ENCODE peak calls at places on chromosomes 4 and X, in nine cellular contexts. D is K562, U is suprapubic skin, V is endothelial cell of umbilical vein, H is HCT116, K is stomach, P is upper lobe of left lung, N is GM12878, M is breast epithelium. C is an unnamed sample. For H3K9me3, the result is how much of the 10 kb centered on the place peaks cover.

GRCh38 chr4:114028071-114028470 is 48.6 kb upstream of the ARSJ start:
- DNase-seq in D (no peak), U (no peak), V (peak), H (no peak), K (no peak), P (no peak), N (no peak), M (no peak), C (no peak)

GRCh38 chr4:79875500-79875899 is 197.5 kb downstream of the ANTXR2 start:
- DNase-seq in D (no peak), U (no peak), V (no peak), H (no peak), K (no peak), P (no peak), N (no peak), M (no peak), C (no peak)

GRCh38 chrX:151713859-151714258 is 2.0 kb upstream of the FATE1 start:
- DNase-seq in D (peak), U (no peak), V (no peak), H (peak), K (no peak), P (no peak), N (no peak), M (no peak), C (no peak)

GRCh38 chr4:26161030-26161824 is 159.6 kb upstream of the RBPJ start:
- DNase-seq in D (no peak), U (no peak), V (no peak), H (no peak), K (no peak), P (no peak), N (no peak), M (no peak), C (no peak)

GRCh38 chrX:103656623-103657022 is 27.8 kb downstream of the TCEAL1 start:
- DNase-seq in D (no peak), U (no peak), V (peak), H (peak), K (no peak), P (no peak), N (no peak), M (no peak), C (no peak)

GRCh38 chr4:52312722-52313121 is 261.6 kb downstream of the SPATA18 start:
- DNase-seq in D (no peak), U (no peak), V (no peak), H (peak), K (no peak), P (no peak), N (no peak), M (no peak), C (no peak)

GRCh38 chr4:182111586-182111985 is 131.6 kb upstream of the TENM3 start:
- DNase-seq in D (no peak), U (no peak), V (no peak), H (no peak), K (no peak), P (no peak), N (no peak), M (no peak), C (no peak)

GRCh38 chr4:44661940-44662622 is 10.7 kb upstream of the YIPF7 start:
- DNase-seq in D (no peak), U (no peak), V (no peak), H (no peak), K (no peak), P (no peak), N (no peak), M (no peak), C (no peak)

GRCh38 chr4:107751670-107752069 is 31.6 kb upstream of the PAPSS1 start:
- DNase-seq in D (no peak), U (no peak), V (no peak), H (no peak), K (no peak), P (no peak), N (no peak), M (no peak), C (no peak)

GRCh38 chr4:10013722-10014121 is 7.6 kb downstream of the SLC2A9 start:
- DNase-seq in D (peak), U (no peak), V (peak), H (peak), K (peak), P (peak), N (no peak), M (no peak), C (no peak)

GRCh38 chrX:134636859-134637258 is 21.4 kb downstream of the PLAC1 start:
- DNase-seq in D (no peak), U (no peak), V (no peak), H (no peak), K (no peak), P (no peak), N (no peak), M (no peak), C (no peak)

GRCh38 chr4:8372506-8373070 is 67.9 kb downstream of the ACOX3 start:
- DNase-seq in D (no peak), U (no peak), V (no peak), H (no peak), K (no peak), P (no peak), N (no peak), M (no peak), C (no peak)

GRCh38 chrX:150017868-150018267 is 79.6 kb upstream of the EOLA2 start:
- DNase-seq in D (no peak), U (no peak), V (no peak), H (no peak), K (no peak), P (no peak), N (no peak), M (no peak), C (no peak)

GRCh38 chr4:110589297-110589696 is 33.6 kb downstream of the PITX2 start:
- DNase-seq in D (no peak), U (no peak), V (peak), H (no peak), K (no peak), P (no peak), N (no peak), M (no peak), C (no peak)

GRCh38 chr4:109332926-109333464 is 30.5 kb upstream of the COL25A1 start:
- DNase-seq in D (peak), U (no peak), V (no peak), H (no peak), K (no peak), P (no peak), N (no peak), M (no peak), C (no peak)

GRCh38 chr4:6262847-6263487 is 6.7 kb upstream of the WFS1 start:
- DNase-seq in D (no peak), U (no peak), V (no peak), H (no peak), K (no peak), P (no peak), N (no peak), M (no peak), C (no peak)

GRCh38 chrX:124388562-124388961 is 42.2 kb downstream of the SH2D1A start:
- DNase-seq in D (peak), U (no peak), V (peak), H (peak), K (peak), P (peak), N (no peak), M (no peak), C (no peak)

GRCh38 chrX:49273181-49273727 is 3.7 kb downstream of the PPP1R3F start:
- DNase-seq in D (no peak), U (no peak), V (no peak), H (no peak), K (no peak), P (no peak), N (no peak), M (no peak), C (no peak)

GRCh38 chrX:24515447-24515846 is 50.4 kb downstream of the PDK3 start:
- DNase-seq in D (no peak), U (no peak), V (peak), H (no peak), K (no peak), P (no peak), N (no peak), M (no peak), C (no peak)

GRCh38 chrX:42944381-42944998 is 166.5 kb upstream of the PPP1R2C start:
- DNase-seq in D (no peak), U (no peak), V (no peak), H (no peak), K (no peak), P (no peak), N (no peak), M (no peak), C (no peak)

GRCh38 chr4:8768357-8768999 is 103.2 kb downstream of the HMX1 start:
- DNase-seq in D (no peak), U (peak), V (no peak), H (no peak), K (no peak), P (no peak), N (no peak), M (no peak), C (no peak)

GRCh38 chr4:138455097-138455496 is 212.9 kb upstream of the SLC7A11 start:
- DNase-seq in D (no peak), U (no peak), V (no peak), H (no peak), K (no peak), P (no peak), N (no peak), M (no peak), C (no peak)

GRCh38 chr4:27278615-27279014 is 418.0 kb downstream of the STIM2 start:
- DNase-seq in D (peak), U (no peak), V (no peak), H (no peak), K (no peak), P (no peak), N (no peak), M (no peak), C (no peak)

GRCh38 chr4:73701116-73701515 is 39.3 kb upstream of the CXCL8 start:
- DNase-seq in D (no peak), U (no peak), V (no peak), H (no peak), K (no peak), P (no peak), N (no peak), M (no peak), C (no peak)

GRCh38 chr4:16626945-16627344 is 271.5 kb downstream of the LDB2 start:
- DNase-seq in D (no peak), U (peak), V (peak), H (no peak), K (no peak), P (no peak), N (no peak), M (no peak), C (no peak)

GRCh38 chr4:650951-651883 is 22.9 kb downstream of the ATP5ME start:
- DNase-seq in D (no peak), U (no peak), V (no peak), H (no peak), K (no peak), P (no peak), N (no peak), M (no peak), C (no peak)

GRCh38 chr4:2761035-2761923 is 5.1 kb upstream of the TNIP2 start:
- DNase-seq in D (peak), U (no peak), V (peak), H (no peak), K (peak), P (peak), N (no peak), M (no peak), C (no peak)

GRCh38 chrX:139973290-139973689 is 8.0 kb upstream of the CXorf66 start:
- DNase-seq in D (no peak), U (no peak), V (no peak), H (no peak), K (no peak), P (no peak), N (no peak), M (no peak), C (no peak)

GRCh38 chr4:56435001-56435747 is at the start of gene PPAT:
- DNase-seq in D (peak), U (peak), V (peak), H (peak), K (peak), P (peak), N (peak), M (peak), C (peak)

GRCh38 chr4:17448689-17449088 is 63.2 kb downstream of the QDPR start:
- DNase-seq in D (no peak), U (no peak), V (peak), H (no peak), K (no peak), P (no peak), N (no peak), M (no peak), C (no peak)

GRCh38 chr4:56468097-56468422 is 643 bp downstream of the SRP72 start:
- DNase-seq in D (peak), U (no peak), V (peak), H (peak), K (peak), P (peak), N (peak), M (no peak), C (no peak)

GRCh38 chr4:143207555-143207954 is 22.8 kb downstream of the USP38 start:
- DNase-seq in D (no peak), U (no peak), V (peak), H (no peak), K (no peak), P (no peak), N (no peak), M (no peak), C (no peak)

GRCh38 chr4:8830611-8831200 is 40.9 kb downstream of the HMX1 start:
- DNase-seq in D (no peak), U (peak), V (no peak), H (no peak), K (peak), P (peak), N (no peak), M (no peak), C (no peak)

GRCh38 chrX:46319750-46320149 is 225.5 kb downstream of the ZNF674 start:
- DNase-seq in D (no peak), U (no peak), V (no peak), H (no peak), K (no peak), P (no peak), N (no peak), M (no peak), C (no peak)

GRCh38 chrX:155535866-155536265 is 76.9 kb downstream of the TMLHE start:
- DNase-seq in D (no peak), U (no peak), V (no peak), H (no peak), K (no peak), P (no peak), N (no peak), M (no peak), C (no peak)

GRCh38 chr4:28354874-28355273 is 1494.2 kb downstream of the STIM2 start:
- DNase-seq in D (no peak), U (no peak), V (no peak), H (no peak), K (no peak), P (no peak), N (no peak), M (no peak), C (no peak)

GRCh38 chr4:169384741-169385140 is 114.0 kb upstream of the SH3RF1 start:
- DNase-seq in D (no peak), U (no peak), V (no peak), H (no peak), K (no peak), P (no peak), N (no peak), M (no peak), C (no peak)

GRCh38 chr4:74112399-74113090 is 13.6 kb upstream of the CXCL2 start:
- DNase-seq in D (no peak), U (no peak), V (peak), H (no peak), K (no peak), P (peak), N (no peak), M (peak), C (no peak)

GRCh38 chr4:183444149-183444952 is at the start of gene CDKN2AIP:
- DNase-seq in D (peak), U (peak), V (peak), H (peak), K (peak), P (peak), N (peak), M (peak), C (peak)
- TF ChIP-seq CTCF in D (peak), U (peak), V (no peak), H (no peak), K (no peak), P (no peak), N (peak), M (peak), C (no peak)

GRCh38 chr4:186078977-186079697 is 10.2 kb downstream of the TLR3 start:
- DNase-seq in D (no peak), U (no peak), V (no peak), H (no peak), K (no peak), P (no peak), N (no peak), M (no peak), C (no peak)

GRCh38 chr4:186074189-186074588 is 5.2 kb downstream of the TLR3 start:
- DNase-seq in D (no peak), U (no peak), V (no peak), H (no peak), K (no peak), P (peak), N (no peak), M (no peak), C (no peak)

GRCh38 chr4:186081202-186081807 is 12.3 kb downstream of the TLR3 start:
- DNase-seq in D (no peak), U (no peak), V (peak), H (no peak), K (no peak), P (no peak), N (no peak), M (no peak), C (no peak)

GRCh38 chr4:186079698-186080097 is 10.7 kb downstream of the TLR3 start:
- DNase-seq in D (no peak), U (no peak), V (no peak), H (no peak), K (no peak), P (no peak), N (no peak), M (no peak), C (peak)
- H3K9me3 ChIP-seq in D (under half), U (under half), V (under half), H (under half), K (under half), P (under half), N (under half), M (under half), C (under half)

GRCh38 chr4:77818667-77819408 is at the start of gene CNOT6L:
- DNase-seq in D (peak), U (peak), V (peak), H (peak), K (peak), P (peak), N (no peak), M (peak), C (peak)

GRCh38 chr4:77820836-77821561 is 1.8 kb upstream of the CNOT6L start:
- DNase-seq in D (no peak), U (no peak), V (peak), H (no peak), K (no peak), P (no peak), N (no peak), M (no peak), C (no peak)

GRCh38 chr4:77819836-77820679 is 890 bp upstream of the CNOT6L start:
- DNase-seq in D (peak), U (peak), V (peak), H (peak), K (peak), P (peak), N (peak), M (peak), C (no peak)

GRCh38 chr4:77819409-77819835 is 254 bp upstream of the CNOT6L start:
- DNase-seq in D (peak), U (no peak), V (no peak), H (no peak), K (no peak), P (peak), N (no peak), M (no peak), C (no peak)

DNA sequence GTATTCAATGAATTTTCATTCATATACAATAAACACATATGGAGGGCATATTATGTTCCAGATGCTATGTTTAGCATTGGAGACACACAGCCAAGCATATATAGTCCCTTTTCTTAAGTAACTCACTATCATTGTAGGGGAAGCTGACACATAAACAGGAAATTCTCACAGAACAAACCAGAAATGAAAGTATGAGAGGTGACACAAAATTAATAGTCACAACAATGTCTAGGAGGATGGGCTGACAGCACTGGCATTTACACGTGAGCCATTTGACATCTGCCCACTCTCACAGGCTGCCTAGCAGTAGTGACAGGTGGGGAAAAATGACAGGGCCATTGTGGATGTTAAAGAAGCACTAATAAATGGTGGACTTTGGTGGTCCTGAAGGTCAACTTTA is 2.6 kb upstream of the CNOT6L start:
- DNase-seq in D (no peak), U (no peak), V (peak), H (no peak), K (no peak), P (no peak), N (no peak), M (no peak), C (no peak)
- TF ChIP-seq POLR2AphosphoS5 in D (no peak), U (no peak), V (no peak), H (no peak), K (peak), P (peak), N (no peak), M (no peak), C (peak)

GRCh38 chrX:113947548-113947947 is 636.3 kb upstream of the HTR2C start:
- DNase-seq in D (peak), U (no peak), V (no peak), H (peak), K (no peak), P (no peak), N (no peak), M (no peak), C (no peak)
- TF ChIP-seq CTCF in D (no peak), U (no peak), V (no peak), H (peak), K (no peak), P (no peak), N (no peak), M (no peak), C (no peak)

GRCh38 chrX:13064599-13065143 is 20.3 kb upstream of the FAM9C start:
- DNase-seq in D (no peak), U (no peak), V (no peak), H (no peak), K (no peak), P (no peak), N (no peak), M (no peak), C (no peak)

GRCh38 chrX:13069771-13070410 is 25.5 kb upstream of the FAM9C start:
- DNase-seq in D (no peak), U (no peak), V (peak), H (no peak), K (no peak), P (no peak), N (no peak), M (no peak), C (no peak)

GRCh38 chrX:13068651-13069050 is 24.2 kb upstream of the FAM9C start:
- DNase-seq in D (no peak), U (no peak), V (no peak), H (no peak), K (no peak), P (no peak), N (no peak), M (no peak), C (no peak)

GRCh38 chrX:13067842-13068241 is 23.4 kb upstream of the FAM9C start:
- DNase-seq in D (no peak), U (no peak), V (no peak), H (no peak), K (no peak), P (no peak), N (no peak), M (no peak), C (no peak)

GRCh38 chrX:13066391-13066790 is 22.0 kb upstream of the FAM9C start:
- DNase-seq in D (no peak), U (no peak), V (no peak), H (no peak), K (no peak), P (no peak), N (no peak), M (no peak), C (no peak)
- H3K9me3 ChIP-seq in D (under half), U (under half), V (under half), H (under half), K (under half), P (under half), N (under half), M (under half), C (under half)

DNA sequence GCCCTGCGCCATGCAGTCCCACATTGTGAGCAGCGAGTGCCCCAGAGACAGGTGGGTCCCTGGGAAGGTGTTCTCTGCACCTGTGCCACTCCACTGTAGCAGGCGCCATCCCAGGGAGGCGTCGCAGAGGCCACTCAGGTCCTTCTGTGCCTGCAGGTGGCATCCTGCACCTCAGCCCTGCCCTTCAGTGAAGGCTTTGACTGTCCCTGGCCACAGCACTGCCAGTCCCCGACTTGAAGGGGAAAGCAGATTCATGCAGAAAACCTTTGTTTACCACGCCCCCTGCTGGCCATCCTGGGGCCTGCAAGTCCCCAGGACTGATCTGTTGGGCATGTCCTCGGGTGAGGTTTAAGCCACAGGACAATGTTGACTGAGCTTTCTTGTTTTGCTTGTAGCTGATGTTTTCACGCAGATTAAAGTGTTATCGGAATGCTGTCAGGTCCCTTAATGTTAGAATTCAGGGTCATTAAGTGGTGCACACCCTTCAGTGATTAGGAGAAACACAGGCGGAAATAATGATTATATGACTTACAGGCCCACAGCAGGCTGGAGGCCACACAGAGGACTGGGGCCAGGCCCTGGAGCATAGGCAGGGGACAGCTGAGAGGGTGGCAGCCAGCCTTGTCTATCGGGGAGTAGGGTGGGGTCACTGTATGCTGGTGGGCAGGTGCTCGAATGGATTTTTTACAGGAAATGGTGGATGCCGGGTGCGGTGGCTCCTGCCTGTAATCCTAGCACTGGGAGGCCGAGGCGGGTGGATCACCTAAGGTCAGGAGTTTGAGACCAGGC is 5.0 kb downstream of the TACC3 start:
- DNase-seq in D (peak), U (peak), V (peak), H (peak), K (peak), P (peak), N (peak), M (peak), C (no peak)
- TF ChIP-seq POLR2AphosphoS5 in D (no peak), U (no peak), V (no peak), H (no peak), K (no peak), P (no peak), N (no peak), M (no peak), C (no peak)